ENCODE peak calls at places on chromosomes 13 and 19, in ten cellular contexts. E is foreskin keratinocyte, T is right lobe of liver, F is GM20000, W is tibial nerve, Z is fibroblast of pulmonary artery, M is fibroblast of lung, Y is neural progenitor cell, L is keratinocyte, S is mesothelial cell of epicardium. X is an unnamed sample.

GRCh38 chr13:42474954-42475353 is 99.0 kb upstream of the TNFSF11 start:
- DNase-seq in E (no peak), F (no peak), T (no peak), Z (peak; percentile 35), L (no peak), M (peak; percentile 97), W (no peak), Y (no peak), S (no peak), X (no peak)

GRCh38 chr19:54518844-54519243 is 16.2 kb downstream of the LAIR2 start:
- DNase-seq in E (no peak), L (no peak), Y (no peak), W (no peak), Z (no peak), T (no peak), M (no peak), S (no peak), F (peak; percentile 68), X (no peak)

GRCh38 chr19:47863514-47863936 is 4.5 kb downstream of the TPRX2 start:
- DNase-seq in Z (peak; percentile 69), E (no peak), W (peak; percentile 67), T (peak; percentile 87), S (peak; percentile 91), L (peak; percentile 5), Y (peak; percentile 97), F (peak; percentile 91), M (peak; percentile 63), X (peak; percentile 85)

GRCh38 chr13:74644239-74644638 is 510.0 kb upstream of the KLF12 start:
- DNase-seq in Y (no peak), L (no peak), W (no peak), S (no peak), F (no peak), M (peak; percentile 15), T (no peak), Z (peak; percentile 80), E (no peak), X (no peak)

GRCh38 chr19:41588497-41589209 is 12.7 kb downstream of the CEACAM21 start:
- DNase-seq in Y (peak; percentile 46), E (no peak), W (no peak), Z (peak; percentile 55), L (no peak), F (peak; percentile 36), S (no peak), T (no peak), M (peak; percentile 15), X (peak; percentile 56)

GRCh38 chr13:40984670-40985366 is 34.3 kb downstream of the ELF1 start:
- DNase-seq in S (no peak), F (no peak), E (no peak), M (no peak), T (no peak), L (no peak), Z (no peak), Y (no peak), W (no peak), X (peak; percentile 34)

GRCh38 chr13:106104281-106104901 is 431.1 kb downstream of the EFNB2 start:
- DNase-seq in S (no peak), F (no peak), E (peak; percentile 77), T (no peak), W (no peak), Y (peak; percentile 20), M (peak; percentile 83), Z (peak; percentile 85), L (peak; percentile 64), X (peak; percentile 86)

GRCh38 chr13:75635621-75636338 is at the start of gene LMO7:
- DNase-seq in W (peak; percentile 25), T (peak; percentile 61), F (peak; percentile 89), L (no peak), S (peak; percentile 34), Y (peak; percentile 78), E (no peak), M (no peak), Z (peak; percentile 49), X (peak; percentile 49)

GRCh38 chr13:97322740-97323342 is 100.7 kb downstream of the MBNL2 start:
- DNase-seq in Z (no peak), T (no peak), Y (no peak), F (no peak), M (peak; percentile 63), L (no peak), S (no peak), W (no peak), E (no peak), X (no peak)

GRCh38 chr19:8395621-8396082 is 5.5 kb downstream of the RAB11B start:
- DNase-seq in F (no peak), E (no peak), M (no peak), L (no peak), Z (no peak), W (no peak), T (no peak), Y (no peak), S (no peak), X (no peak)

GRCh38 chr19:8397746-8398721 is 7.9 kb downstream of the RAB11B start:
- DNase-seq in L (no peak), E (no peak), S (no peak), M (no peak), W (no peak), F (no peak), T (no peak), Y (no peak), Z (no peak), X (no peak)

GRCh38 chr19:8396185-8396562 is 6.0 kb downstream of the RAB11B start:
- DNase-seq in M (no peak), Y (no peak), T (no peak), Z (no peak), F (no peak), L (no peak), W (no peak), S (no peak), E (no peak), X (no peak)

GRCh38 chr19:8397291-8397690 is 7.1 kb downstream of the RAB11B start:
- DNase-seq in T (no peak), Y (no peak), M (no peak), E (no peak), L (no peak), S (no peak), W (no peak), Z (no peak), F (no peak), X (no peak)

DNA sequence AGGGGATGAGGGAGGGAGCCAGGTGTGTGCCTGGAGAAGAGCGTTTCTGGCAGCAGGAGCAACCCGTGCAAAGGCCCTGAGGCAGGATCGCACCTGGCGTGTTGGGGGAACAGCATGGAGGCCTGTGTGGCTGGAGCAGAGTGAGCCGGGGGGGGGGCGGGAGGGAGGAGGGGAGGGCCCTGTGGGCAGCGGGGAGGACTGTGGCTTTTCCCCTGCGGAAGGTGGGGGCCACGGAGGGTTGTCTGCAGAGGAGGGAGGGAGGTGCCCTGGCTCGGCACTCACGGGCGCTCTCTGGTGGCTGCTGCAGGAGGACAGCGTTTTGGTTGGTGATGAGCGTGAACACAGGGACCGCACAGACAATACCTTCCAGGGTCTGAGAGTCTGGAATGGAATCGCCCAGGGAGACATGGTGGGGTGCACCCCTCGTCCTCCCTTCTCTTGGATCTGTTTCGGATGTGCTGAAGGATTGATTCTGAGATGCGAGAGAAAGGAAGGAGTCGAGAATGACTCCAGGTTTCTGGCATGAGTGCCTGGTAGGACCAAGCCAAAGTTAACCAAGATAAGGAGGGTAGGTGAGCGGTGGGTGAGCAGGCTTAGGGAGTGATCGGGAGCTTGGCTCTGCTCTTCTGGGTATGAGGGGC is 6.5 kb downstream of the RAB11B start:
- DNase-seq in M (peak; percentile 53), Y (peak; percentile 67), F (peak; percentile 85), S (no peak), E (no peak), Z (peak; percentile 69), T (peak; percentile 66), L (no peak), W (no peak), X (peak; percentile 68)
- TF ChIP-seq CTCF in M (peak; percentile 71), Y (peak; percentile 60), F (peak; percentile 56), S (no peak), E (peak; percentile 82), Z (peak; percentile 73), T (peak; percentile 54), L (peak; percentile 93), W (peak; percentile 61), X (peak; percentile 65)

GRCh38 chr13:48637601-48638000 is 16.1 kb upstream of the CYSLTR2 start:
- DNase-seq in L (no peak), E (no peak), S (no peak), M (no peak), Y (no peak), T (no peak), W (no peak), Z (no peak), F (no peak), X (no peak)
- TF ChIP-seq CTCF in L (no peak), E (no peak), S (no peak), M (no peak), Y (no peak), T (no peak), W (no peak), Z (no peak), F (no peak), X (no peak)

DNA sequence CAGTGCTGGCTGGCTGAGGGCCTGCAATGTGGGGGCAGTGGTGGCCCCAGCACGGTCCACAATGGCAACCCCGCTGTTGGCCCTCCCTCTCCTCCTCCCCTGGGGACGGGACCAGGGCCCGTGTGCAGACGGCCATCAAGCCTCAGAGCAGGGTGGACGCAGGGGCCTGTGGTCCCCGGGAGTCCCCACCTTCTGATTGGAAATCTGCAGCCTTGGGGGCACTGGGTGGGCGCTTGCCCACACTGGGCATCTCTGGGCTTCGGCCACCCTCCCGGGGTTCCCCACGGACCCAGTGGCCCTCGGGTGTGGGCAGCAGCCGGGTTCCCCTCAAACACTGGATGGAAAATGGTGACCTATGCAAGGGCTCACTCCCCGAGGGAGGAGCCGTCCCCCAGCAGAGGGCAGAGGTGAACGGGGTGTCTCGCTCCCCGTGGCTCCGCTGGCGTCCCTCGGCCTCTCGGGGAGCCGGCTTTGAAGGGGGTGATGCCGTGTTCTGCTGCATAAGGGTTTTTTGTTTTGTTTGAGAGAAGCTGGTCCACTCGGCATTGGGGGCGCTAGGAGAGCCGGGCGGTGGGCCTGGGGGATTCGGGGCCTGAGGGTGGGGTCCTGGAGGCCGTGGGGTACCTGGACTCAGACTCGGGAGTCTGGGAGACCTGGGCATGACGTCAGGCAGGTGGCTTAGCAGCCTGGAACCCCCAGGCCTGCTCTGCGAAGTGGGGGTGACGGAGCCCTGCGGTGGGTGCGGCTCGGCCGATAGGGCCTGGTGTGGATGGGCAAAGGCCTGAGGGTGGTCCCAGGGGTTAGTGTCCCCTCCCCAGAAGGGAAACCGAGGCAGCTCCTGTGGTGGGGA is 3.9 kb downstream of the EFNA2 start:
- DNase-seq in E (no peak), S (no peak), L (no peak), F (peak; percentile 42), W (no peak), M (no peak), T (no peak), Y (no peak), Z (no peak), X (no peak)
- TF ChIP-seq CTCF in E (no peak), S (no peak), L (no peak), F (no peak), W (no peak), M (no peak), T (no peak), Y (no peak), Z (no peak), X (no peak)

DNA sequence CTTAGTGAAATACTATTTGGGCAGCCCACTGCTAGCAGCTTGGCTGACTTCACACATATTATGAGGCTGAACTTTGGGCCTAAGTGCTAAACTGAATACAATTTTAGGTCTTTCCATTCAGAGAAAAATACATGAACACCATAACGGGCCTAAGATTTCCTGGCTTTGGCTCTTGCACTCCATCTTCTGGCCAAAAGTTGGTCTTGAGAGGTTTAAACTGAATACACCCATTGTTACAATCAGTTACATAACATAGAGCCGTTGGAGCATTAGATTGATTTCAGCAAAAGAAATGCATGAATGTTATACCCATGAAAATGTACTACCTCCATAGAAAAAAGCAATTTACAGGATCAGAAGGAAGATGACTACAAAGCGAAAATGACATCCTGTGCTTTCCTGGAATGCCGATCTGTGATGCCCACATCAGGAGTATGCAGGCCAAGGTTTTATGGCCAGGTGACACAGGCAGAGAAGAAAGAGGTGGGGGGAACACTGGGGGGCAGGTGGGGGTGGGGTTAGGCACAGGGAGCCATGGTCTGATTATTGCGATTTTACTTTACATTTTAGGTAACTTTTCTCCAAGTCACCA is 11.1 kb upstream of the SHISA2 start:
- DNase-seq in M (peak; percentile 78), L (no peak), S (no peak), W (no peak), E (peak; percentile 15), T (no peak), Y (peak; percentile 73), F (peak; percentile 38), Z (peak; percentile 77), X (peak; percentile 71)
- TF ChIP-seq CTCF in M (peak; percentile 87), L (peak; percentile 68), S (peak; percentile 46), W (peak; percentile 70), E (peak; percentile 90), T (peak; percentile 53), Y (peak; percentile 85), F (peak; percentile 16), Z (peak; percentile 83), X (peak; percentile 68)

X was measured in MCF 10A.